ENCODE peak calls at places on chromosome 1, in ten cellular contexts. One of them, this sample, is unnamed.

GRCh38 chr1:117613249-117613968 is 7.6 kb downstream of the TENT5C start:
- DNase-seq in aorta: no peak
- DNase-seq in dorsolateral prefrontal cortex: no peak
- DNase-seq in uterus: peak; percentile 8
- DNase-seq in tibial nerve: no peak
- DNase-seq in heart right ventricle: no peak
- DNase-seq in body of pancreas: no peak
- DNase-seq in CD4-positive, CD25-positive, alpha-beta regulatory T cell: no peak
- DNase-seq in cardiac muscle cell: peak; percentile 50
- DNase-seq in CD8-positive, alpha-beta T cell: no peak
- DNase-seq in this sample: no peak

GRCh38 chr1:179926494-179927205 is 28.0 kb upstream of the CEP350 start:
- DNase-seq in aorta: no peak
- DNase-seq in dorsolateral prefrontal cortex: no peak
- DNase-seq in uterus: no peak
- DNase-seq in tibial nerve: no peak
- DNase-seq in heart right ventricle: no peak
- DNase-seq in body of pancreas: no peak
- DNase-seq in CD4-positive, CD25-positive, alpha-beta regulatory T cell: no peak
- DNase-seq in cardiac muscle cell: peak; percentile 70
- DNase-seq in CD8-positive, alpha-beta T cell: no peak
- DNase-seq in this sample: no peak

GRCh38 chr1:47507140-47507539 is 69.3 kb downstream of the FOXD2 start:
- DNase-seq in aorta: no peak
- DNase-seq in dorsolateral prefrontal cortex: no peak
- DNase-seq in uterus: no peak
- DNase-seq in tibial nerve: no peak
- DNase-seq in heart right ventricle: no peak
- DNase-seq in body of pancreas: no peak
- DNase-seq in CD4-positive, CD25-positive, alpha-beta regulatory T cell: no peak
- DNase-seq in cardiac muscle cell: no peak
- DNase-seq in CD8-positive, alpha-beta T cell: no peak
- DNase-seq in this sample: no peak

GRCh38 chr1:211323156-211324063 is 3.2 kb upstream of the TRAF5 start:
- DNase-seq in aorta: no peak
- DNase-seq in dorsolateral prefrontal cortex: peak; percentile 70
- DNase-seq in uterus: no peak
- DNase-seq in tibial nerve: peak; percentile 77
- DNase-seq in heart right ventricle: peak; percentile 28
- DNase-seq in body of pancreas: peak; percentile 62
- DNase-seq in CD4-positive, CD25-positive, alpha-beta regulatory T cell: peak; percentile 47
- DNase-seq in cardiac muscle cell: peak; percentile 73
- DNase-seq in CD8-positive, alpha-beta T cell: peak; percentile 80
- DNase-seq in this sample: peak; percentile 48

GRCh38 chr1:63408331-63408730 is 40.9 kb downstream of the ALG6 start:
- DNase-seq in aorta: no peak
- DNase-seq in dorsolateral prefrontal cortex: no peak
- DNase-seq in uterus: no peak
- DNase-seq in tibial nerve: no peak
- DNase-seq in heart right ventricle: no peak
- DNase-seq in body of pancreas: no peak
- DNase-seq in CD4-positive, CD25-positive, alpha-beta regulatory T cell: no peak
- DNase-seq in cardiac muscle cell: no peak
- DNase-seq in CD8-positive, alpha-beta T cell: no peak
- DNase-seq in this sample: no peak

GRCh38 chr1:34476371-34476770 is 278.5 kb upstream of the GJB5 start:
- DNase-seq in aorta: no peak
- DNase-seq in dorsolateral prefrontal cortex: no peak
- DNase-seq in uterus: no peak
- DNase-seq in tibial nerve: no peak
- DNase-seq in heart right ventricle: no peak
- DNase-seq in body of pancreas: no peak
- DNase-seq in CD4-positive, CD25-positive, alpha-beta regulatory T cell: no peak
- DNase-seq in cardiac muscle cell: no peak
- DNase-seq in CD8-positive, alpha-beta T cell: no peak
- DNase-seq in this sample: no peak

GRCh38 chr1:247448107-247448778 is 9.7 kb downstream of the OR2B11 start:
- DNase-seq in aorta: peak; percentile 76
- DNase-seq in dorsolateral prefrontal cortex: peak; percentile 62
- DNase-seq in uterus: peak; percentile 54
- DNase-seq in tibial nerve: peak; percentile 35
- DNase-seq in heart right ventricle: peak; percentile 57
- DNase-seq in body of pancreas: peak; percentile 64
- DNase-seq in CD4-positive, CD25-positive, alpha-beta regulatory T cell: no peak
- DNase-seq in cardiac muscle cell: peak; percentile 77
- DNase-seq in CD8-positive, alpha-beta T cell: peak; percentile 54
- DNase-seq in this sample: no peak

GRCh38 chr1:152071123-152071522 is 17.7 kb downstream of the TCHHL1 start:
- DNase-seq in aorta: no peak
- DNase-seq in dorsolateral prefrontal cortex: no peak
- DNase-seq in uterus: no peak
- DNase-seq in tibial nerve: no peak
- DNase-seq in heart right ventricle: no peak
- DNase-seq in body of pancreas: no peak
- DNase-seq in CD4-positive, CD25-positive, alpha-beta regulatory T cell: no peak
- DNase-seq in cardiac muscle cell: no peak
- DNase-seq in CD8-positive, alpha-beta T cell: no peak
- DNase-seq in this sample: no peak

GRCh38 chr1:54392401-54392800 is 13.8 kb downstream of the SSBP3 start:
- DNase-seq in aorta: no peak
- DNase-seq in dorsolateral prefrontal cortex: no peak
- DNase-seq in uterus: no peak
- DNase-seq in tibial nerve: no peak
- DNase-seq in heart right ventricle: no peak
- DNase-seq in body of pancreas: no peak
- DNase-seq in CD4-positive, CD25-positive, alpha-beta regulatory T cell: no peak
- DNase-seq in cardiac muscle cell: no peak
- DNase-seq in CD8-positive, alpha-beta T cell: no peak
- DNase-seq in this sample: no peak

GRCh38 chr1:54394104-54394503 is 12.1 kb downstream of the SSBP3 start:
- DNase-seq in aorta: no peak
- DNase-seq in dorsolateral prefrontal cortex: no peak
- DNase-seq in uterus: no peak
- DNase-seq in tibial nerve: no peak
- DNase-seq in heart right ventricle: no peak
- DNase-seq in body of pancreas: no peak
- DNase-seq in CD4-positive, CD25-positive, alpha-beta regulatory T cell: no peak
- DNase-seq in cardiac muscle cell: no peak
- DNase-seq in CD8-positive, alpha-beta T cell: no peak
- DNase-seq in this sample: no peak

GRCh38 chr1:54395535-54395934 is 10.7 kb downstream of the SSBP3 start:
- DNase-seq in aorta: no peak
- DNase-seq in dorsolateral prefrontal cortex: no peak
- DNase-seq in uterus: no peak
- DNase-seq in tibial nerve: no peak
- DNase-seq in heart right ventricle: no peak
- DNase-seq in body of pancreas: no peak
- DNase-seq in CD4-positive, CD25-positive, alpha-beta regulatory T cell: no peak
- DNase-seq in cardiac muscle cell: no peak
- DNase-seq in CD8-positive, alpha-beta T cell: no peak
- DNase-seq in this sample: no peak

GRCh38 chr1:54391450-54392071 is 14.6 kb downstream of the SSBP3 start:
- DNase-seq in aorta: no peak
- DNase-seq in dorsolateral prefrontal cortex: no peak
- DNase-seq in uterus: no peak
- DNase-seq in tibial nerve: no peak
- DNase-seq in heart right ventricle: no peak
- DNase-seq in body of pancreas: no peak
- DNase-seq in CD4-positive, CD25-positive, alpha-beta regulatory T cell: no peak
- DNase-seq in cardiac muscle cell: no peak
- DNase-seq in CD8-positive, alpha-beta T cell: no peak
- DNase-seq in this sample: no peak

DNA sequence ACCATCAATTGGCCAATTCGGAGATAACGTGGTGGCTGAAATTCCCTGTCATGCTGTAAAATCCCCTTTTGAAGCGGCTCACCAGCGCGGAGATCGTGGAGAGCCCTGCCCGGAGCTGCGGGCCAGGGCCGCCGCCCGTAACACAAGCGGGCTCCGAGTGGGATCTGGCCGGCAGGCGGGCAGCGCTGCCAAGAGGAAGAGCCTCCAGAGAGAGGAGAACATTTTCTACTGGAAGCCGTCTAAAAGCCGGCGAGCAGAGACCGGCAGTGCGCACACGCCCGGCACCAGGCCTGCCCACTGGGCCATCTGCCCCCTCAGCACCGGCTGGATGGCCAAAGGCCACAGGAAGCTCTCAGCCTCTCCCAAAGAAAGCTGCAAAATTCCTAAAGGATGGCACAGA is 15.5 kb downstream of the SSBP3 start:
- DNase-seq in aorta: no peak
- DNase-seq in dorsolateral prefrontal cortex: no peak
- DNase-seq in uterus: no peak
- DNase-seq in tibial nerve: no peak
- DNase-seq in heart right ventricle: no peak
- DNase-seq in body of pancreas: no peak
- DNase-seq in CD4-positive, CD25-positive, alpha-beta regulatory T cell: no peak
- DNase-seq in cardiac muscle cell: no peak
- DNase-seq in CD8-positive, alpha-beta T cell: no peak
- DNase-seq in this sample: no peak
- H3K4me3 ChIP-seq in aorta: no peak overlapping the region
- H3K4me3 ChIP-seq in dorsolateral prefrontal cortex: no peak overlapping the region
- H3K4me3 ChIP-seq in uterus: no peak overlapping the region
- H3K4me3 ChIP-seq in tibial nerve: peak overlapping the region; percentile 3
- H3K4me3 ChIP-seq in heart right ventricle: no peak overlapping the region
- H3K4me3 ChIP-seq in body of pancreas: no peak overlapping the region
- H3K4me3 ChIP-seq in CD4-positive, CD25-positive, alpha-beta regulatory T cell: no peak overlapping the region
- H3K4me3 ChIP-seq in cardiac muscle cell: no peak overlapping the region
- H3K4me3 ChIP-seq in CD8-positive, alpha-beta T cell: no peak overlapping the region
- H3K4me3 ChIP-seq in this sample: no peak overlapping the region

DNA sequence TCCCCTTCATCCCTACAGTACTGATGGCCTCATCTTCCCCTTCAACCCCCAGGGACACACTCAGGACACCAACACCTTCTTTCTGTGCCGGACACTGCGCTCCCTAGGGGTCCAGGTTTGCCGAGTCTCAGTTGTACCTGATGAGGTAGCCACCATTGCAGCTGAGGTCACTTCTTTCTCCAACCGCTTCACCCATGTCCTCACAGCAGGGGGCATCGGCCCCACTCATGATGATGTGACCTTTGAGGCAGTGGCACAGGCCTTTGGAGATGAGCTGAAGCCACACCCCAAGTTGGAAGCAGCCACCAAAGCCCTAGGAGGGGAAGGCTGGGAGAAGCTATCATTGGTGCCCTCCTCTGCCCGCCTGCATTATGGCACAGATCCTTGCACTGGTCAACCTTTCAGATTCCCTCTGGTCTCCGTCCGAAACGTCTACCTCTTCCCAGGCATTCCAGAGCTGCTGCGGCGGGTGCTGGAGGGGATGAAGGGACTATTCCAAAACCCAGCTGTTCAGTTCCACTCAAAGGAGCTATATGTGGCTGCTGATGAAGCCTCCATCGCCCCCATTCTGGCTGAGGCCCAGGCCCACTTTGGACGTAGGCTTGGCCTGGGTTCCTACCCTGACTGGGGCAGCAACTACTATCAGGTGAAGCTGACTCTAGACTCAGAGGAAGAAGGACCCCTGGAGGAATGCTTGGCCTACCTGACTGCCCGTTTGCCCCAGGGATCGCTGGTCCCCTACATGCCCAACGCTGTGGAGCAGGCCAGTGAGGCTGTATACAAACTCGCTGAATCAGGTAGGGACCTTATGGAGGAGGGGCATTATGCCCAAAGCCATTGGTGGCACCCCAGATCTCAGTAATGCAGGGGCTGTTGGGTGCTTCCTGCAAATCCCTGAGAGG is 5.1 kb upstream of the LENEP start:
- DNase-seq in aorta: peak; percentile 39
- DNase-seq in dorsolateral prefrontal cortex: no peak
- DNase-seq in uterus: no peak
- DNase-seq in tibial nerve: no peak
- DNase-seq in heart right ventricle: no peak
- DNase-seq in body of pancreas: no peak
- DNase-seq in CD4-positive, CD25-positive, alpha-beta regulatory T cell: no peak
- DNase-seq in cardiac muscle cell: no peak
- DNase-seq in CD8-positive, alpha-beta T cell: no peak
- DNase-seq in this sample: no peak
- H3K27ac ChIP-seq in aorta: no peak overlapping the region
- H3K27ac ChIP-seq in dorsolateral prefrontal cortex: no peak overlapping the region
- H3K27ac ChIP-seq in uterus: no peak overlapping the region
- H3K27ac ChIP-seq in tibial nerve: no peak overlapping the region
- H3K27ac ChIP-seq in heart right ventricle: no peak overlapping the region
- H3K27ac ChIP-seq in body of pancreas: no peak overlapping the region
- H3K27ac ChIP-seq in CD4-positive, CD25-positive, alpha-beta regulatory T cell: no peak overlapping the region
- H3K27ac ChIP-seq in cardiac muscle cell: no peak overlapping the region
- H3K27ac ChIP-seq in CD8-positive, alpha-beta T cell: no peak overlapping the region
- H3K27ac ChIP-seq in this sample: no peak overlapping the region

GRCh38 chr1:77832889-77833288 is 53.4 kb downstream of the MIGA1 start:
- DNase-seq in aorta: no peak
- DNase-seq in dorsolateral prefrontal cortex: no peak
- DNase-seq in uterus: no peak
- DNase-seq in tibial nerve: no peak
- DNase-seq in heart right ventricle: no peak
- DNase-seq in body of pancreas: no peak
- DNase-seq in CD4-positive, CD25-positive, alpha-beta regulatory T cell: no peak
- DNase-seq in cardiac muscle cell: peak; percentile 98
- DNase-seq in CD8-positive, alpha-beta T cell: no peak
- DNase-seq in this sample: no peak

GRCh38 chr1:77831566-77831965 is 52.1 kb downstream of the MIGA1 start:
- DNase-seq in aorta: no peak
- DNase-seq in dorsolateral prefrontal cortex: no peak
- DNase-seq in uterus: no peak
- DNase-seq in tibial nerve: no peak
- DNase-seq in heart right ventricle: no peak
- DNase-seq in body of pancreas: no peak
- DNase-seq in CD4-positive, CD25-positive, alpha-beta regulatory T cell: no peak
- DNase-seq in cardiac muscle cell: peak; percentile 41
- DNase-seq in CD8-positive, alpha-beta T cell: no peak
- DNase-seq in this sample: no peak

GRCh38 chr1:77833521-77834100 is 54.2 kb downstream of the MIGA1 start:
- DNase-seq in aorta: no peak
- DNase-seq in dorsolateral prefrontal cortex: no peak
- DNase-seq in uterus: no peak
- DNase-seq in tibial nerve: no peak
- DNase-seq in heart right ventricle: no peak
- DNase-seq in body of pancreas: no peak
- DNase-seq in CD4-positive, CD25-positive, alpha-beta regulatory T cell: no peak
- DNase-seq in cardiac muscle cell: peak; percentile 19
- DNase-seq in CD8-positive, alpha-beta T cell: no peak
- DNase-seq in this sample: no peak

GRCh38 chr1:77831976-77832695 is 52.7 kb downstream of the MIGA1 start:
- DNase-seq in aorta: no peak
- DNase-seq in dorsolateral prefrontal cortex: no peak
- DNase-seq in uterus: no peak
- DNase-seq in tibial nerve: peak; percentile 12
- DNase-seq in heart right ventricle: no peak
- DNase-seq in body of pancreas: no peak
- DNase-seq in CD4-positive, CD25-positive, alpha-beta regulatory T cell: no peak
- DNase-seq in cardiac muscle cell: peak; percentile 76
- DNase-seq in CD8-positive, alpha-beta T cell: no peak
- DNase-seq in this sample: no peak

GRCh38 chr1:77834771-77835334 is 53.6 kb upstream of the NEXN start:
- DNase-seq in aorta: no peak
- DNase-seq in dorsolateral prefrontal cortex: no peak
- DNase-seq in uterus: no peak
- DNase-seq in tibial nerve: peak; percentile 65
- DNase-seq in heart right ventricle: peak; percentile 52
- DNase-seq in body of pancreas: no peak
- DNase-seq in CD4-positive, CD25-positive, alpha-beta regulatory T cell: no peak
- DNase-seq in cardiac muscle cell: peak; percentile 85
- DNase-seq in CD8-positive, alpha-beta T cell: no peak
- DNase-seq in this sample: no peak
- H3K4me3 ChIP-seq in aorta: no peak overlapping the region
- H3K4me3 ChIP-seq in dorsolateral prefrontal cortex: no peak overlapping the region
- H3K4me3 ChIP-seq in uterus: no peak overlapping the region
- H3K4me3 ChIP-seq in tibial nerve: no peak overlapping the region
- H3K4me3 ChIP-seq in heart right ventricle: no peak overlapping the region
- H3K4me3 ChIP-seq in body of pancreas: no peak overlapping the region
- H3K4me3 ChIP-seq in CD4-positive, CD25-positive, alpha-beta regulatory T cell: no peak overlapping the region
- H3K4me3 ChIP-seq in cardiac muscle cell: no peak overlapping the region
- H3K4me3 ChIP-seq in CD8-positive, alpha-beta T cell: no peak overlapping the region
- H3K4me3 ChIP-seq in this sample: no peak overlapping the region

GRCh38 chr1:245058882-245059281 is 95.9 kb upstream of the KIF26B start:
- DNase-seq in aorta: no peak
- DNase-seq in dorsolateral prefrontal cortex: no peak
- DNase-seq in uterus: no peak
- DNase-seq in tibial nerve: no peak
- DNase-seq in heart right ventricle: no peak
- DNase-seq in body of pancreas: no peak
- DNase-seq in CD4-positive, CD25-positive, alpha-beta regulatory T cell: no peak
- DNase-seq in cardiac muscle cell: no peak
- DNase-seq in CD8-positive, alpha-beta T cell: no peak
- DNase-seq in this sample: no peak
- H3K27ac ChIP-seq in aorta: no peak overlapping the region
- H3K27ac ChIP-seq in dorsolateral prefrontal cortex: no peak overlapping the region
- H3K27ac ChIP-seq in uterus: no peak overlapping the region
- H3K27ac ChIP-seq in tibial nerve: no peak overlapping the region
- H3K27ac ChIP-seq in heart right ventricle: no peak overlapping the region
- H3K27ac ChIP-seq in body of pancreas: no peak overlapping the region
- H3K27ac ChIP-seq in CD4-positive, CD25-positive, alpha-beta regulatory T cell: no peak overlapping the region
- H3K27ac ChIP-seq in cardiac muscle cell: no peak overlapping the region
- H3K27ac ChIP-seq in CD8-positive, alpha-beta T cell: no peak overlapping the region
- H3K27ac ChIP-seq in this sample: no peak overlapping the region

This sample was measured in CD8-positive, alpha-beta memory T cell.